ENCODE peak calls at places on chromosomes 11 and 22, in seven cellular contexts. A, N, W, C, X, Y and D are unnamed samples.

GRCh38 chr22:32858957-32859356 is 57.5 kb downstream of the TIMP3 start:
- DNase-seq in A (no peak), N (no peak), W (no peak), C (no peak), X (no peak), Y (no peak), D (no peak)

GRCh38 chr11:32932196-32932595 is 39.6 kb downstream of the QSER1 start:
- DNase-seq in A (no peak), N (no peak), W (no peak), C (no peak), X (no peak), Y (no peak), D (no peak)

GRCh38 chr11:20033806-20034205 is 126.5 kb downstream of the DBX1 start:
- DNase-seq in A (no peak), N (no peak), W (no peak), C (no peak), X (no peak), Y (no peak), D (no peak)

GRCh38 chr11:119525855-119526196 is 102.9 kb upstream of the THY1 start:
- DNase-seq in A (no peak), N (no peak), W (no peak), C (no peak), X (no peak), Y (no peak), D (no peak)

GRCh38 chr11:34654491-34655334 is 33.8 kb downstream of the EHF start:
- DNase-seq in A (peak; percentile 85), N (no peak), W (peak; percentile 44), C (peak; percentile 94), X (no peak), Y (peak; percentile 87), D (peak; percentile 89)

GRCh38 chr11:45489281-45489906 is 176.0 kb downstream of the CHST1 start:
- DNase-seq in A (no peak), N (no peak), W (no peak), C (no peak), X (no peak), Y (no peak), D (no peak)

GRCh38 chr11:63768232-63769043 is at the start of gene ZFTA:
- DNase-seq in A (peak; percentile 61), N (peak; percentile 75), W (peak; percentile 75), C (peak; percentile 70), X (peak; percentile 93), Y (peak; percentile 71), D (peak; percentile 64)

GRCh38 chr11:61910473-61911123 is 6.8 kb downstream of the RAB3IL1 start:
- DNase-seq in A (no peak), N (no peak), W (no peak), C (no peak), X (no peak), Y (peak; percentile 13), D (peak; percentile 35)

GRCh38 chr11:61069427-61069826 is 32.9 kb upstream of the CD5 start:
- DNase-seq in A (no peak), N (no peak), W (no peak), C (no peak), X (no peak), Y (no peak), D (no peak)

GRCh38 chr11:77435972-77436371 is 37.9 kb downstream of the PAK1 start:
- DNase-seq in A (no peak), N (no peak), W (no peak), C (no peak), X (no peak), Y (no peak), D (no peak)

DNA sequence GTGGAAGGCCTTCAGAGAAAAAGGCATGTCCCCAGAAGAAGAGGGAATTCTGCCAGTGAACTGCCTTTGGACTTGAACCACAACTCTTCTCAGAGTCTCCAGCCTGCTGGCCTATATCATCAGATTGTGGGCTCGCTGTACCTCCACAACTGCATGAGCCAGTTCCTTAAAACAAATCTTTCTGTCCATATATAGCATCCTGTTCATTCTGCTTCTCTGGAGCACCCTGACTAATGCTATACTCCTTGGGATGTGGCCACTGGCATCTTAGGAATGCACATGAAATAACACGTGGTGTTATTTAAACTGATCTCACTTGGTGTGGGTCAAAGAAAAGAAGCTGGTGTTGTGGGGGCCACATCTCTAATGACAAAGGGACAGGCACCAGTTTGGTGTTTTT is 58.3 kb upstream of the VSTM5 start:
- DNase-seq in A (peak; percentile 71), N (no peak), W (no peak), C (no peak), X (no peak), Y (no peak), D (no peak)
- H3K4me3 ChIP-seq in A (no peak overlapping the region), N (no peak overlapping the region), W (no peak overlapping the region), C (no peak overlapping the region), X (no peak overlapping the region), Y (no peak overlapping the region), D (no peak overlapping the region)

GRCh38 chr11:10374386-10374785 is 69.5 kb downstream of the ADM start:
- DNase-seq in A (no peak), N (no peak), W (no peak), C (no peak), X (no peak), Y (no peak), D (no peak)
- TF ChIP-seq CTCF in A (no peak), N (no peak), W (no peak), C (no peak), X (no peak), Y (no peak), D (no peak)

DNA sequence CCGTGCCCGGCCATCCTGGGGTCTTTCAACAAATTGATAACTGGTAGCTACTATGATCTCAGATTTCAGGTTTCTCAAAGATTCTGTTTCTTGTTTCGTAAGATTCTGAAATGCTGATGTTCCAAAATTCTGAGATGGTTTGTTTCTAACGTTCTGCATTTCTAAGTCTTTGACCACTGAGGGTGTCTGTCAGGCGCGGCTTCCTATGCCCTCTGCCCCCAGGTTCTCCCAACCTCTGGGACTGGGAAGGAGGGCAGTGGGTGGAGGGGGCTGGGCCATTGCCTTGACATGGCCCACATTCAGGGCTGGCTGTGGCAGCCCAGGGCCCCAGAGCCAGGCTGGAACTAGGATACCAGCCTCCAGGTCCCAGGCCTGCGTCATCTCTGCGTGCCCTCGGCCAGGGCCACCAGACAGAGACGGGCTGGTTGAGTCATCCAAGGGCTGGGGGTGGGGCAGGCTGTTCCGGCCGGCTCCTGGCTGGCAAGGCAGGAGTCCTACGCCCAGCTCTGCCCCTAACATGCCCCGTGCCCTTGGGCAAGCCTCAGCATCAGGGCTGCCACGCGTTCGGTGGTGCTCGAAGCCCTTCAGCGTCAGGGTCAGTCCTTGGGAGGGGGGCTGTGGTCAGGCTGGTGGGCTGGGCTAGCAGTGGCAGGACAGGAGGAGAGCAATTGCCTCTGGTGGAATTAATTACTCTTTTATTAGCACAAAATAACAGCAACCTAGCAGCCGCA is 5.2 kb downstream of the TMEM134 start:
- DNase-seq in A (no peak), N (peak; percentile 69), W (peak; percentile 51), C (peak; percentile 97), X (peak; percentile 89), Y (peak; percentile 88), D (peak; percentile 83)
- H3K4me3 ChIP-seq in A (no peak overlapping the region), N (peak overlapping the region; percentile 31), W (peak overlapping the region; percentile 19), C (peak overlapping the region; percentile 52), X (peak overlapping the region; percentile 57), Y (peak overlapping the region; percentile 67), D (peak overlapping the region; percentile 64)

GRCh38 chr22:29727248-29727551 is 7.4 kb downstream of the CABP7 start:
- DNase-seq in A (peak; percentile 50), N (peak; percentile 21), W (peak; percentile 47), C (peak; percentile 54), X (no peak), Y (peak; percentile 56), D (peak; percentile 58)
- TF ChIP-seq CTCF in A (peak; percentile 44), N (peak; percentile 22), W (peak; percentile 40), C (peak; percentile 20), X (peak; percentile 10), Y (peak; percentile 45), D (peak; percentile 27)

GRCh38 chr11:69818243-69819108 is 740 bp downstream of the FGF3 start:
- DNase-seq in A (no peak), N (no peak), W (no peak), C (no peak), X (peak; percentile 80), Y (no peak), D (no peak)
- H3K4me3 ChIP-seq in A (no peak overlapping the region), N (no peak overlapping the region), W (no peak overlapping the region), C (no peak overlapping the region), X (no peak overlapping the region), Y (no peak overlapping the region), D (no peak overlapping the region)

DNA sequence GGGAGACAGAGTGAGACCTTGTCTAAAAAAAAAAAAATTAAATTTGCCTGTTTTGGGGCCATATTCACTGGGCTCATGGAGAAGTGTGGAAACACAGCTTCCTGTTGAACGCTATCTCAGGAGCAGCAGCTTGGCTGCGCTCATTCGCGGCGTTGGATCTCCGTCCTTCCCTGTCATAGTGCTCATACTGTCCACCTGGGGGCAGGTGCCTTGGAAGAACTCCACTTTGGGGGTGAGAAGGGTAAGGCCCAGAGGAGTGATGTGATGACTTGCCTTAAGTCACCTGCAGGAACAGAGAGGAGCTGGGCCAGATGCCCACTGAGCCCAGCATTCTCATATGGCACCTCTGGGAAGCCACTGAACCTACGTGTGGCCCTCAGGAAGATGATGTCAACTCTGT is 82.8 kb downstream of the CABIN1 start:
- DNase-seq in A (no peak), N (no peak), W (no peak), C (no peak), X (no peak), Y (no peak), D (no peak)
- TF ChIP-seq CTCF in A (no peak), N (no peak), W (no peak), C (no peak), X (no peak), Y (no peak), D (no peak)

GRCh38 chr22:46028069-46028991 is 51.4 kb upstream of the WNT7B start:
- DNase-seq in A (no peak), N (no peak), W (no peak), C (no peak), X (no peak), Y (peak; percentile 41), D (no peak)

GRCh38 chr22:46027219-46028068 is 50.5 kb upstream of the WNT7B start:
- DNase-seq in A (no peak), N (peak; percentile 85), W (peak; percentile 81), C (peak; percentile 77), X (peak; percentile 94), Y (peak; percentile 80), D (peak; percentile 72)

GRCh38 chr22:46025225-46025972 is 48.4 kb upstream of the WNT7B start:
- DNase-seq in A (no peak), N (no peak), W (no peak), C (no peak), X (no peak), Y (peak; percentile 20), D (no peak)

GRCh38 chr22:46025973-46026906 is 49.3 kb upstream of the WNT7B start:
- DNase-seq in A (no peak), N (no peak), W (no peak), C (no peak), X (no peak), Y (peak; percentile 28), D (no peak)

DNA sequence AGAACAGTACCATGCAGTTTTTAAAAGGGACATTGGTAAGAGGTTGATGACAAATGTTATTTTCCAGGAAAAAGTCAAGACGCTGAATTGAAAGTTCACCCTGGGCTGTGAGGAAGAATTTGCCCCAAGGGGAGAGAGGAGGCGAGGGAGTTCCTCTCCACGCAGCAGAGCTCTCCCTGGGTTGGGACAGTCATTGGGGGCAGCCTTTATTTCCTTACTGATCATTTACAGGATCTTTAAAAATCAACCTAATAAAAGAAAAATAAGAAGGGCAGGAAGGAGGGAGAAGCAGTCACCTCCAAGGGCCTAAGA is 49.9 kb upstream of the WNT7B start:
- DNase-seq in A (no peak), N (no peak), W (no peak), C (no peak), X (no peak), Y (no peak), D (no peak)
- H3K4me3 ChIP-seq in A (no peak overlapping the region), N (no peak overlapping the region), W (no peak overlapping the region), C (peak overlapping the region; percentile 9), X (peak overlapping the region; percentile 58), Y (peak overlapping the region; percentile 55), D (peak overlapping the region; percentile 66)